ENCODE peak calls at places on chromosomes 16 and 17, in four cellular contexts. X is nucleus accumbens, H is astrocyte of the cerebellum, P is fibroblast of mammary gland. S is an unnamed sample.

GRCh38 chr16:50697881-50698767 is 4.7 kb downstream of the NOD2 start:
- DNase-seq in H (peak; percentile 18), X (no peak), P (peak; percentile 38), S (no peak)

GRCh38 chr16:86061318-86061695 is 162.3 kb downstream of the IRF8 start:
- DNase-seq in X (no peak), H (no peak), P (no peak), S (peak; percentile 52)

GRCh38 chr16:85249830-85250455 is 137.7 kb upstream of the CIBAR2 start:
- DNase-seq in X (no peak), H (no peak), P (no peak), S (peak; percentile 91)

GRCh38 chr16:89552913-89553312 is 7.6 kb upstream of the RPL13 start:
- DNase-seq in P (no peak), H (no peak), X (no peak), S (no peak)

GRCh38 chr17:40347319-40348135 is 17.0 kb downstream of the GJD3 start:
- DNase-seq in H (no peak), P (no peak), X (peak; percentile 68), S (no peak)

GRCh38 chr17:46176975-46177374 is 16.3 kb downstream of the KANSL1 start:
- DNase-seq in P (no peak), H (no peak), X (no peak), S (no peak)

GRCh38 chr17:846901-847777 is 65.0 kb downstream of the MRM3 start:
- DNase-seq in X (no peak), H (no peak), P (no peak), S (no peak)

GRCh38 chr16:15510992-15511391 is 76.6 kb downstream of the BMERB1 start:
- DNase-seq in H (no peak), X (no peak), P (no peak), S (no peak)

GRCh38 chr17:61836266-61837174 is 26.8 kb downstream of the BRIP1 start:
- DNase-seq in H (no peak), X (no peak), P (no peak), S (no peak)

GRCh38 chr16:7614022-7614795 is 281.6 kb downstream of the RBFOX1 start:
- DNase-seq in X (no peak), H (no peak), P (no peak), S (no peak)